ENCODE peak calls at places on chromosomes 1 and 21, in four cellular contexts. M is IMR-90, K is H1, Y is sigmoid colon. N is an unnamed sample.

GRCh38 chr1:151443846-151444790 is 15.2 kb downstream of the POGZ start:
- DNase-seq in M (peak; percentile 86), K (peak; percentile 55), Y (no peak), N (no peak)

GRCh38 chr1:64922336-64922735 is 44.0 kb downstream of the JAK1 start:
- DNase-seq in M (no peak), K (no peak), Y (no peak), N (no peak)

GRCh38 chr1:37482004-37482785 is 7.8 kb downstream of the ZC3H12A start:
- DNase-seq in M (no peak), K (no peak), Y (no peak), N (peak; percentile 78)

GRCh38 chr1:154745750-154746425 is 124.2 kb downstream of the KCNN3 start:
- DNase-seq in M (no peak), K (no peak), Y (no peak), N (no peak)

GRCh38 chr1:114756009-114756892 is 1.5 kb downstream of the CSDE1 start:
- DNase-seq in M (peak; percentile 45), K (no peak), Y (no peak), N (no peak)

GRCh38 chr21:36704281-36704957 is 5.5 kb downstream of the SIM2 start:
- DNase-seq in M (peak; percentile 4), K (peak; percentile 66), Y (peak; percentile 56), N (no peak)

GRCh38 chr1:207969528-207969927 is 58.6 kb upstream of the CD34 start:
- DNase-seq in M (no peak), K (no peak), Y (no peak), N (no peak)

GRCh38 chr1:220950576-220950975 is 71.3 kb downstream of the HLX start:
- DNase-seq in M (no peak), K (no peak), Y (no peak), N (no peak)

GRCh38 chr1:192654607-192655389 is 18.9 kb downstream of the RGS13 start:
- DNase-seq in M (peak; percentile 85), K (no peak), Y (no peak), N (no peak)

GRCh38 chr1:164771568-164772350 is 212.8 kb downstream of the PBX1 start:
- DNase-seq in M (peak; percentile 73), K (no peak), Y (no peak), N (no peak)

GRCh38 chr1:92483442-92484170 is 3.1 kb downstream of the GFI1 start:
- DNase-seq in M (no peak), K (peak; percentile 87), Y (no peak), N (no peak)

GRCh38 chr1:170377011-170377410 is 155.0 kb upstream of the GORAB start:
- DNase-seq in M (peak; percentile 2), K (no peak), Y (no peak), N (no peak)

GRCh38 chr1:108152782-108153222 is 47.3 kb downstream of the SLC25A24 start:
- DNase-seq in M (no peak), K (no peak), Y (no peak), N (no peak)

GRCh38 chr1:41483960-41484844 is at the start of gene EDN2:
- DNase-seq in M (no peak), K (no peak), Y (peak; percentile 84), N (no peak)

GRCh38 chr1:26164036-26164927 is 4.5 kb downstream of the C1orf232 start:
- DNase-seq in M (no peak), K (peak; percentile 85), Y (no peak), N (no peak)

GRCh38 chr1:48061162-48062136 is 64.3 kb upstream of the TRABD2B start:
- DNase-seq in M (peak; percentile 35), K (peak; percentile 76), Y (no peak), N (no peak)

GRCh38 chr21:17491716-17492414 is 21.0 kb upstream of the CXADR start:
- DNase-seq in M (peak; percentile 99), K (no peak), Y (no peak), N (no peak)

GRCh38 chr1:34002810-34003209 is 138.9 kb downstream of the HMGB4 start:
- DNase-seq in M (no peak), K (no peak), Y (no peak), N (no peak)

GRCh38 chr1:221394011-221394544 is 347.8 kb downstream of the DUSP10 start:
- DNase-seq in M (peak; percentile 81), K (no peak), Y (no peak), N (no peak)

GRCh38 chr21:26686278-26686677 is 113.2 kb upstream of the CYYR1 start:
- DNase-seq in M (peak; percentile 44), K (no peak), Y (no peak), N (no peak)

GRCh38 chr1:78607944-78608343 is 12.3 kb upstream of the IFI44L start:
- DNase-seq in M (no peak), K (no peak), Y (no peak), N (no peak)

GRCh38 chr1:233782932-233783586 is 121.4 kb upstream of the SLC35F3 start:
- DNase-seq in M (no peak), K (no peak), Y (no peak), N (no peak)

GRCh38 chr1:56064705-56065104 is 514.7 kb downstream of the PLPP3 start:
- DNase-seq in M (peak; percentile 61), K (no peak), Y (no peak), N (no peak)

GRCh38 chr21:33367309-33367973 is 35.8 kb upstream of the IFNGR2 start:
- DNase-seq in M (no peak), K (no peak), Y (no peak), N (no peak)

GRCh38 chr1:153670257-153670858 is 435 bp downstream of the ILF2 start:
- DNase-seq in M (no peak), K (no peak), Y (no peak), N (no peak)

DNA sequence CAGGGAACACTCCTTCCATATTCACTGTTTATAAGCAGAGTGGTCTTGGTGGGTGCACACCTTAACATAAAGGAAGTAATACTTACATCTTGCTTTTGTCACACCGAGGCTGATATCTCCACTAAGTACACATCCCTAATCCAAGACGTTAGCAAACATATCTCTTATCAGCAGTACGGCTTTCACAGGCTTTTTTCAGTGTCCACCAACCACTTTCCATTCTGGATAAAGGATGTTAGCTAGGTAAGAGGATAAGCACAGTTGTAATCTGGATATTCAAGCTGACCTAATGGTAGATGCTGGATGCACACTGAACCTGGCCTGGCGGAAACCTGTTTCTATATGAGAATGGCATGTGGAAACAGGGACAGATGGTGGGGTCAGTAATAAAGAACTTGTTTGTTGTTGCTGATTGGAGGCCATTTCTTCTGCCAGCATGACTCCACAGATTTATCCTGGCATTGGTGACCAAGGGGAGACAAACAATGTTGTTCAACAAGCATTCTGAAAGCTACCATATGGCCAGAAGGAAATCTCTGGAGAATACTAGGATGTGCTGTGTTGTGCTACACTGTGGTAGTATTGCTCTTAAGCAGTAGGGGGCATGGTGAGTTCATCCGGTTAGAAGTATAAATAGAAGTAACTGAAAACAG is 416.4 kb downstream of the PTBP2 start:
- DNase-seq in M (peak; percentile 78), K (no peak), Y (no peak), N (no peak)
- TF ChIP-seq CTCF in M (peak; percentile 69), K (no peak), Y (no peak), N (peak; percentile 25)

GRCh38 chr1:183697814-183698590 is 44.9 kb upstream of the APOBEC4 start:
- DNase-seq in M (no peak), K (no peak), Y (no peak), N (no peak)

GRCh38 chr1:183702087-183702812 is 49.1 kb upstream of the APOBEC4 start:
- DNase-seq in M (peak; percentile 45), K (no peak), Y (no peak), N (no peak)

GRCh38 chr1:183702813-183703198 is 49.7 kb upstream of the APOBEC4 start:
- DNase-seq in M (no peak), K (no peak), Y (no peak), N (no peak)

GRCh38 chr1:183696981-183697380 is 43.9 kb upstream of the APOBEC4 start:
- DNase-seq in M (no peak), K (no peak), Y (no peak), N (no peak)

GRCh38 chr1:183699643-183700160 is 46.6 kb upstream of the APOBEC4 start:
- DNase-seq in M (peak; percentile 40), K (no peak), Y (no peak), N (no peak)
- H3K4me1 ChIP-seq in M (peaks cover 3% of the 10 kb centered on the region), K (no peaks in the 10 kb centered on the region), Y (no peaks in the 10 kb centered on the region), N (no peaks in the 10 kb centered on the region)

GRCh38 chr1:27671964-27672749 is at the start of gene IFI6:
- DNase-seq in M (peak; percentile 95), K (peak; percentile 72), Y (peak; percentile 94), N (peak; percentile 89)
- TF ChIP-seq POLR2A in M (peak; percentile 79), K (no peak), Y (peak; percentile 57), N (no peak)

GRCh38 chr21:29449306-29449940 is 150.7 kb downstream of the BACH1 start:
- DNase-seq in M (no peak), K (no peak), Y (no peak), N (no peak)
- TF ChIP-seq CTCF in M (no peak), K (no peak), Y (no peak), N (no peak)

GRCh38 chr1:201212056-201212455 is 21.4 kb downstream of the IGFN1 start:
- DNase-seq in M (no peak), K (no peak), Y (no peak), N (no peak)
- H3K4me1 ChIP-seq in M (no peaks in the 10 kb centered on the region), K (no peaks in the 10 kb centered on the region), Y (no peaks in the 10 kb centered on the region), N (no peaks in the 10 kb centered on the region)

N was measured in suprapubic skin.